ENCODE peak calls at places on chromosomes 3 and 15, in four cellular contexts. I is heart left ventricle, P is transverse colon, V is adrenal gland. D is an unnamed sample. For H3K9me3, the result is how much of the 10 kb centered on the place peaks cover.

GRCh38 chr15:56472278-56472677 is 7.3 kb upstream of the MNS1 start:
- DNase-seq in I (no peak), P (no peak), V (no peak), D (no peak)

GRCh38 chr3:73674280-73674679 is 49.5 kb upstream of the PDZRN3 start:
- DNase-seq in I (no peak), P (no peak), V (peak), D (no peak)

GRCh38 chr15:48966595-48967301 is 3.0 kb upstream of the SHC4 start:
- DNase-seq in I (no peak), P (no peak), V (no peak), D (no peak)

GRCh38 chr3:188220988-188221818 is 67.2 kb downstream of the LPP start:
- DNase-seq in I (peak), P (peak), V (peak), D (no peak)

GRCh38 chr15:88708256-88709054 is 69.6 kb downstream of the ISG20 start:
- DNase-seq in I (peak), P (no peak), V (no peak), D (no peak)

GRCh38 chr3:102000620-102001209 is 151.4 kb downstream of the NFKBIZ start:
- DNase-seq in I (no peak), P (no peak), V (no peak), D (no peak)

GRCh38 chr3:106337116-106337515 is 468.3 kb upstream of the CBLB start:
- DNase-seq in I (no peak), P (no peak), V (no peak), D (no peak)

GRCh38 chr3:9888540-9888939 is 1.9 kb upstream of the JAGN1 start:
- DNase-seq in I (no peak), P (no peak), V (no peak), D (no peak)

GRCh38 chr3:184260571-184261269 is 633 bp downstream of the CAMK2N2 start:
- DNase-seq in I (no peak), P (no peak), V (no peak), D (no peak)

GRCh38 chr3:183537295-183537730 is 18.2 kb downstream of the KLHL6 start:
- DNase-seq in I (peak), P (no peak), V (peak), D (no peak)

GRCh38 chr15:30974112-30974511 is 17.3 kb downstream of the MTMR10 start:
- DNase-seq in I (no peak), P (no peak), V (no peak), D (no peak)

GRCh38 chr3:35383216-35383615 is 256.1 kb upstream of the ARPP21 start:
- DNase-seq in I (no peak), P (no peak), V (no peak), D (no peak)

GRCh38 chr3:4501422-4501821 is 8.3 kb downstream of the ITPR1 start:
- DNase-seq in I (no peak), P (no peak), V (no peak), D (no peak)

GRCh38 chr15:42759093-42759492 is 22.2 kb upstream of the CDAN1 start:
- DNase-seq in I (no peak), P (no peak), V (no peak), D (no peak)

GRCh38 chr3:58585005-58585786 is 8.0 kb upstream of the FAM107A start:
- DNase-seq in I (peak), P (peak), V (peak), D (peak)

GRCh38 chr3:159929181-159929893 is 59.3 kb upstream of the IL12A start:
- DNase-seq in I (peak), P (peak), V (no peak), D (no peak)

GRCh38 chr3:31884251-31884650 is 96.8 kb downstream of the OSBPL10 start:
- DNase-seq in I (no peak), P (no peak), V (no peak), D (no peak)

GRCh38 chr3:122925756-122926155 is 101.8 kb downstream of the SEMA5B start:
- DNase-seq in I (no peak), P (no peak), V (no peak), D (no peak)
- H3K9me3 ChIP-seq in I (under half), P (under half), V (under half), D (under half)

DNA sequence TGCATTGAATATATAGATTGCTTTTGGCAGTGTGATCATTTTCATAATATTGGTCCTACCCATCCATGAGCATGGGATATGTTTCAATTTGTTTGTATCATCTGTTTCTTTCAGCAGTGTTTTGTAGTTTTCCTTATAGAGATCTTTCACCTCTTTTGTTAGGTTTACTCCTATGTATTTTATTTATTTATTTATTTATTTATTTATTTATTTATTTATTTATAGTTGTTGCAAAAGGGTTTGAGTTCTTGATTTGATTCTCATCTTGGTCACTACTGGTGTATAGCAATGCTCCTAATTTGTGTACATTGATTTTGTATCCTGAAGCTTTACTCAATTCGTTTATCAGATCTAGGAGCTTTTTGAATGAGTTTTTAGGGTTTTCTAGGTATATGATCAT is 478.2 kb downstream of the UNC13C start:
- DNase-seq in I (no peak), P (no peak), V (no peak), D (no peak)
- H3K9me3 ChIP-seq in I (under half), P (under half), V (under half), D (under half)

DNA sequence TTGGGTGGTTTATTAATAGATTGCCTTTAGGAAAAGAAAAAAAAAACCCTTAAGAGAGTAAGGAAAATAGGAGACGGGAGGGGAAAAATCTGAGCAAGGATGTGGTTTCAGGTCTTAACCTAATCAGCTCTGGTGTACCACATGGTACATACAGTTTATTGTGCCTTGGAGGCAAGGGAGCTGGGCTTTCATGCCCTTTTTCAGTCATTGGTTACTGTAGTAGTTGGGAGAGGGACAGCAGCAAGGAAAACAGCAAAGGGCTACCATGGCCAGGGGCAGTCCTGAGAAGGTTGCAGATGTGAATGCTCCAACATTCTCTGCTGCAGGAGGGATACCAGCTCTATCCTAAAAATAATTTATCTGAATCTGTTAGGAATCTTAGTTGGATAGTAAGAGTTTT is 5.9 kb downstream of the CMC1 start:
- DNase-seq in I (no peak), P (no peak), V (no peak), D (no peak)
- H3K9me3 ChIP-seq in I (under half), P (under half), V (under half), D (under half)

DNA sequence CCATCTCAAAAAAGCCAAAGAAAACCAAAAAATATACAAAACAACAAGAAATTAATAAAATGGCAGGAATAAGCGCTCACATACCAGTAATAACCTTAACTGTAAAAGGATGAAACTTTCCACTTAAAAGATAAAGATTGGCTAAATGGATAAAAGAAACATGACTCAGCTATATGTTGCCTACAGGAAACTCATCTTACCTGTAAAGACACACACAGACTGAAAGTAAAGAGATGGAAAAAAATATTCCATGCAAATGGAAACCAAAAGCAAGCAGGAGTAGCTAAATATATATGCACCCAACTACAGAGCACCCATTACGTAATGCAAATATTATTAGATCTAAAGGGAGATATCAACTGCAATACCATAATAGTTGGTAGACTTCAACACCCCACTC is 49.7 kb downstream of the ADAM10 start:
- DNase-seq in I (no peak), P (no peak), V (no peak), D (no peak)
- H3K9me3 ChIP-seq in I (under half), P (under half), V (under half), D (under half)

GRCh38 chr15:79919090-79919748 is 22.4 kb upstream of the MTHFS start:
- DNase-seq in I (no peak), P (no peak), V (no peak), D (no peak)

GRCh38 chr15:79919749-79920511 is 23.1 kb upstream of the MTHFS start:
- DNase-seq in I (no peak), P (no peak), V (no peak), D (no peak)

GRCh38 chr15:79918278-79918677 is 21.5 kb upstream of the MTHFS start:
- DNase-seq in I (no peak), P (no peak), V (no peak), D (no peak)

GRCh38 chr15:79914728-79915127 is 17.9 kb upstream of the MTHFS start:
- DNase-seq in I (no peak), P (no peak), V (no peak), D (no peak)

DNA sequence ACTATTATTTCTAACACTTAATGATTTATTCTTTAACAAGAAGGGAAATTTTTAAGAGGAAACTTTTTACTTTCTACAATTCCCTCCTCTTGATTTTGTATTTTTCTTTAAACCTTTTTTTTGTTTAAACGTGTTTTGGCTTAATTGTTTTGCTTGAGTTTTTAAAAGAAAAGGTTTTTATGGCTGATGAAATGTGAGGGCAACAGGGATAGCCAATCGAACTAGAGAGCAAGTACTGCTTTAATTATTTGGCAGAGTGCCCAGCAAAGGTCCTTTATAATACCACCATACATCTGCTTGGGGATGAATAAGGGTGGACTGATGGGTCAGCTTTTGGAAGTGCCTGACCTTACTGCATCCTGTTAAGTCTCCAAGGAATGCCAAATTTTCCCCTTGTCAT is 19.6 kb upstream of the MTHFS start:
- DNase-seq in I (no peak), P (no peak), V (no peak), D (no peak)
- H3K9me3 ChIP-seq in I (under half), P (half or more), V (under half), D (half or more)

GRCh38 chr15:27601239-27601942 is 497.7 kb downstream of the OCA2 start:
- DNase-seq in I (no peak), P (no peak), V (no peak), D (no peak)
- H3K9me3 ChIP-seq in I (under half), P (under half), V (under half), D (half or more)

D was measured in mucosa of descending colon.